ENCODE peak calls at places on chromosomes 13 and 19, in ten cellular contexts. One of them, this sample, is unnamed.

GRCh38 chr19:8641908-8642547 is 11.6 kb downstream of the NFILZ start:
- DNase-seq in aorta: no peak
- DNase-seq in ovary: no peak
- DNase-seq in occipital lobe: no peak
- DNase-seq in stimulated activated naive CD8-positive, alpha-beta T cell treated with anti-CD3 and anti-CD28 coated beads, Interleukin-15, Interleukin-2, amounts not matched to agents 100 U/mL and 50 U/mL, for 24 hours: no peak
- DNase-seq in substantia nigra: no peak
- DNase-seq in lung: no peak
- DNase-seq in NCI-H69: peak
- DNase-seq in tibial artery: no peak
- DNase-seq in CD8-positive, alpha-beta T cell: no peak
- DNase-seq in this sample: peak

GRCh38 chr13:70357031-70357430 is 248.8 kb upstream of the KLHL1 start:
- DNase-seq in aorta: no peak
- DNase-seq in ovary: no peak
- DNase-seq in occipital lobe: no peak
- DNase-seq in stimulated activated naive CD8-positive, alpha-beta T cell treated with anti-CD3 and anti-CD28 coated beads, Interleukin-15, Interleukin-2, amounts not matched to agents 100 U/mL and 50 U/mL, for 24 hours: no peak
- DNase-seq in substantia nigra: no peak
- DNase-seq in lung: no peak
- DNase-seq in NCI-H69: no peak
- DNase-seq in tibial artery: no peak
- DNase-seq in CD8-positive, alpha-beta T cell: no peak
- DNase-seq in this sample: no peak

GRCh38 chr19:39170398-39171231 is 26.1 kb upstream of the NCCRP1 start:
- DNase-seq in aorta: no peak
- DNase-seq in ovary: no peak
- DNase-seq in occipital lobe: no peak
- DNase-seq in stimulated activated naive CD8-positive, alpha-beta T cell treated with anti-CD3 and anti-CD28 coated beads, Interleukin-15, Interleukin-2, amounts not matched to agents 100 U/mL and 50 U/mL, for 24 hours: no peak
- DNase-seq in substantia nigra: no peak
- DNase-seq in lung: no peak
- DNase-seq in NCI-H69: no peak
- DNase-seq in tibial artery: no peak
- DNase-seq in CD8-positive, alpha-beta T cell: no peak
- DNase-seq in this sample: no peak

GRCh38 chr13:20165417-20166257 is 4.8 kb upstream of the GJA3 start:
- DNase-seq in aorta: no peak
- DNase-seq in ovary: no peak
- DNase-seq in occipital lobe: no peak
- DNase-seq in stimulated activated naive CD8-positive, alpha-beta T cell treated with anti-CD3 and anti-CD28 coated beads, Interleukin-15, Interleukin-2, amounts not matched to agents 100 U/mL and 50 U/mL, for 24 hours: no peak
- DNase-seq in substantia nigra: no peak
- DNase-seq in lung: no peak
- DNase-seq in NCI-H69: peak
- DNase-seq in tibial artery: no peak
- DNase-seq in CD8-positive, alpha-beta T cell: no peak
- DNase-seq in this sample: no peak

GRCh38 chr19:29675650-29676186 is 10.5 kb downstream of the PLEKHF1 start:
- DNase-seq in aorta: no peak
- DNase-seq in ovary: no peak
- DNase-seq in occipital lobe: no peak
- DNase-seq in stimulated activated naive CD8-positive, alpha-beta T cell treated with anti-CD3 and anti-CD28 coated beads, Interleukin-15, Interleukin-2, amounts not matched to agents 100 U/mL and 50 U/mL, for 24 hours: no peak
- DNase-seq in substantia nigra: peak
- DNase-seq in lung: no peak
- DNase-seq in NCI-H69: no peak
- DNase-seq in tibial artery: peak
- DNase-seq in CD8-positive, alpha-beta T cell: no peak
- DNase-seq in this sample: no peak

GRCh38 chr13:99442273-99442895 is 58.9 kb upstream of the TM9SF2 start:
- DNase-seq in aorta: no peak
- DNase-seq in ovary: no peak
- DNase-seq in occipital lobe: no peak
- DNase-seq in stimulated activated naive CD8-positive, alpha-beta T cell treated with anti-CD3 and anti-CD28 coated beads, Interleukin-15, Interleukin-2, amounts not matched to agents 100 U/mL and 50 U/mL, for 24 hours: peak
- DNase-seq in substantia nigra: no peak
- DNase-seq in lung: no peak
- DNase-seq in NCI-H69: peak
- DNase-seq in tibial artery: no peak
- DNase-seq in CD8-positive, alpha-beta T cell: peak
- DNase-seq in this sample: peak

GRCh38 chr19:18020212-18021067 is 12.5 kb downstream of the ARRDC2 start:
- DNase-seq in aorta: peak
- DNase-seq in ovary: peak
- DNase-seq in occipital lobe: peak
- DNase-seq in stimulated activated naive CD8-positive, alpha-beta T cell treated with anti-CD3 and anti-CD28 coated beads, Interleukin-15, Interleukin-2, amounts not matched to agents 100 U/mL and 50 U/mL, for 24 hours: no peak
- DNase-seq in substantia nigra: peak
- DNase-seq in lung: peak
- DNase-seq in NCI-H69: peak
- DNase-seq in tibial artery: peak
- DNase-seq in CD8-positive, alpha-beta T cell: no peak
- DNase-seq in this sample: no peak

GRCh38 chr13:73874460-73874859 is 259.7 kb downstream of the KLF12 start:
- DNase-seq in aorta: no peak
- DNase-seq in ovary: no peak
- DNase-seq in occipital lobe: no peak
- DNase-seq in stimulated activated naive CD8-positive, alpha-beta T cell treated with anti-CD3 and anti-CD28 coated beads, Interleukin-15, Interleukin-2, amounts not matched to agents 100 U/mL and 50 U/mL, for 24 hours: no peak
- DNase-seq in substantia nigra: no peak
- DNase-seq in lung: no peak
- DNase-seq in NCI-H69: peak
- DNase-seq in tibial artery: no peak
- DNase-seq in CD8-positive, alpha-beta T cell: no peak
- DNase-seq in this sample: no peak

GRCh38 chr19:45508931-45509691 is 1.8 kb downstream of the VASP start:
- DNase-seq in aorta: peak
- DNase-seq in ovary: peak
- DNase-seq in occipital lobe: no peak
- DNase-seq in stimulated activated naive CD8-positive, alpha-beta T cell treated with anti-CD3 and anti-CD28 coated beads, Interleukin-15, Interleukin-2, amounts not matched to agents 100 U/mL and 50 U/mL, for 24 hours: peak
- DNase-seq in substantia nigra: no peak
- DNase-seq in lung: peak
- DNase-seq in NCI-H69: peak
- DNase-seq in tibial artery: peak
- DNase-seq in CD8-positive, alpha-beta T cell: no peak
- DNase-seq in this sample: peak

GRCh38 chr13:100566543-100566942 is 22.0 kb downstream of the GGACT start:
- DNase-seq in aorta: no peak
- DNase-seq in ovary: no peak
- DNase-seq in occipital lobe: no peak
- DNase-seq in stimulated activated naive CD8-positive, alpha-beta T cell treated with anti-CD3 and anti-CD28 coated beads, Interleukin-15, Interleukin-2, amounts not matched to agents 100 U/mL and 50 U/mL, for 24 hours: no peak
- DNase-seq in substantia nigra: no peak
- DNase-seq in lung: no peak
- DNase-seq in NCI-H69: no peak
- DNase-seq in tibial artery: no peak
- DNase-seq in CD8-positive, alpha-beta T cell: no peak
- DNase-seq in this sample: no peak

GRCh38 chr13:51895906-51896888 is 34.4 kb downstream of the CCDC70 start:
- DNase-seq in aorta: no peak
- DNase-seq in ovary: no peak
- DNase-seq in occipital lobe: no peak
- DNase-seq in stimulated activated naive CD8-positive, alpha-beta T cell treated with anti-CD3 and anti-CD28 coated beads, Interleukin-15, Interleukin-2, amounts not matched to agents 100 U/mL and 50 U/mL, for 24 hours: peak
- DNase-seq in substantia nigra: no peak
- DNase-seq in lung: peak
- DNase-seq in NCI-H69: peak
- DNase-seq in tibial artery: no peak
- DNase-seq in CD8-positive, alpha-beta T cell: peak
- DNase-seq in this sample: peak

GRCh38 chr13:35769812-35770211 is 293.3 kb upstream of the MAB21L1 start:
- DNase-seq in aorta: no peak
- DNase-seq in ovary: no peak
- DNase-seq in occipital lobe: no peak
- DNase-seq in stimulated activated naive CD8-positive, alpha-beta T cell treated with anti-CD3 and anti-CD28 coated beads, Interleukin-15, Interleukin-2, amounts not matched to agents 100 U/mL and 50 U/mL, for 24 hours: no peak
- DNase-seq in substantia nigra: no peak
- DNase-seq in lung: no peak
- DNase-seq in NCI-H69: peak
- DNase-seq in tibial artery: no peak
- DNase-seq in CD8-positive, alpha-beta T cell: no peak
- DNase-seq in this sample: no peak

GRCh38 chr19:15280915-15281683 is 48.9 kb upstream of the EPHX3 start:
- DNase-seq in aorta: peak
- DNase-seq in ovary: peak
- DNase-seq in occipital lobe: peak
- DNase-seq in stimulated activated naive CD8-positive, alpha-beta T cell treated with anti-CD3 and anti-CD28 coated beads, Interleukin-15, Interleukin-2, amounts not matched to agents 100 U/mL and 50 U/mL, for 24 hours: no peak
- DNase-seq in substantia nigra: peak
- DNase-seq in lung: peak
- DNase-seq in NCI-H69: peak
- DNase-seq in tibial artery: peak
- DNase-seq in CD8-positive, alpha-beta T cell: no peak
- DNase-seq in this sample: peak

GRCh38 chr13:40666905-40667621 is 622 bp upstream of the FOXO1 start:
- DNase-seq in aorta: peak
- DNase-seq in ovary: peak
- DNase-seq in occipital lobe: no peak
- DNase-seq in stimulated activated naive CD8-positive, alpha-beta T cell treated with anti-CD3 and anti-CD28 coated beads, Interleukin-15, Interleukin-2, amounts not matched to agents 100 U/mL and 50 U/mL, for 24 hours: peak
- DNase-seq in substantia nigra: no peak
- DNase-seq in lung: peak
- DNase-seq in NCI-H69: peak
- DNase-seq in tibial artery: peak
- DNase-seq in CD8-positive, alpha-beta T cell: no peak
- DNase-seq in this sample: peak

GRCh38 chr19:1616396-1616795 is 11.1 kb upstream of the UQCR11 start:
- DNase-seq in aorta: no peak
- DNase-seq in ovary: no peak
- DNase-seq in occipital lobe: no peak
- DNase-seq in stimulated activated naive CD8-positive, alpha-beta T cell treated with anti-CD3 and anti-CD28 coated beads, Interleukin-15, Interleukin-2, amounts not matched to agents 100 U/mL and 50 U/mL, for 24 hours: no peak
- DNase-seq in substantia nigra: no peak
- DNase-seq in lung: no peak
- DNase-seq in NCI-H69: no peak
- DNase-seq in tibial artery: no peak
- DNase-seq in CD8-positive, alpha-beta T cell: no peak
- DNase-seq in this sample: no peak

GRCh38 chr13:66553391-66553790 is 676.7 kb downstream of the PCDH9 start:
- DNase-seq in aorta: no peak
- DNase-seq in ovary: no peak
- DNase-seq in occipital lobe: no peak
- DNase-seq in stimulated activated naive CD8-positive, alpha-beta T cell treated with anti-CD3 and anti-CD28 coated beads, Interleukin-15, Interleukin-2, amounts not matched to agents 100 U/mL and 50 U/mL, for 24 hours: no peak
- DNase-seq in substantia nigra: no peak
- DNase-seq in lung: no peak
- DNase-seq in NCI-H69: no peak
- DNase-seq in tibial artery: no peak
- DNase-seq in CD8-positive, alpha-beta T cell: no peak
- DNase-seq in this sample: no peak

GRCh38 chr19:45076851-45077730 is 813 bp upstream of the ZNF296 start:
- DNase-seq in aorta: no peak
- DNase-seq in ovary: no peak
- DNase-seq in occipital lobe: no peak
- DNase-seq in stimulated activated naive CD8-positive, alpha-beta T cell treated with anti-CD3 and anti-CD28 coated beads, Interleukin-15, Interleukin-2, amounts not matched to agents 100 U/mL and 50 U/mL, for 24 hours: peak
- DNase-seq in substantia nigra: no peak
- DNase-seq in lung: no peak
- DNase-seq in NCI-H69: peak
- DNase-seq in tibial artery: no peak
- DNase-seq in CD8-positive, alpha-beta T cell: no peak
- DNase-seq in this sample: no peak

GRCh38 chr13:99293178-99293577 is 14.0 kb downstream of the GPR183 start:
- DNase-seq in aorta: no peak
- DNase-seq in ovary: no peak
- DNase-seq in occipital lobe: no peak
- DNase-seq in stimulated activated naive CD8-positive, alpha-beta T cell treated with anti-CD3 and anti-CD28 coated beads, Interleukin-15, Interleukin-2, amounts not matched to agents 100 U/mL and 50 U/mL, for 24 hours: no peak
- DNase-seq in substantia nigra: no peak
- DNase-seq in lung: no peak
- DNase-seq in NCI-H69: no peak
- DNase-seq in tibial artery: no peak
- DNase-seq in CD8-positive, alpha-beta T cell: no peak
- DNase-seq in this sample: no peak

GRCh38 chr19:16039081-16039480 is 37.2 kb upstream of the TPM4 start:
- DNase-seq in aorta: no peak
- DNase-seq in ovary: no peak
- DNase-seq in occipital lobe: no peak
- DNase-seq in stimulated activated naive CD8-positive, alpha-beta T cell treated with anti-CD3 and anti-CD28 coated beads, Interleukin-15, Interleukin-2, amounts not matched to agents 100 U/mL and 50 U/mL, for 24 hours: no peak
- DNase-seq in substantia nigra: no peak
- DNase-seq in lung: no peak
- DNase-seq in NCI-H69: no peak
- DNase-seq in tibial artery: no peak
- DNase-seq in CD8-positive, alpha-beta T cell: no peak
- DNase-seq in this sample: no peak

GRCh38 chr19:47124937-47125668 is 5.5 kb upstream of the SAE1 start:
- DNase-seq in aorta: peak
- DNase-seq in ovary: no peak
- DNase-seq in occipital lobe: no peak
- DNase-seq in stimulated activated naive CD8-positive, alpha-beta T cell treated with anti-CD3 and anti-CD28 coated beads, Interleukin-15, Interleukin-2, amounts not matched to agents 100 U/mL and 50 U/mL, for 24 hours: no peak
- DNase-seq in substantia nigra: no peak
- DNase-seq in lung: no peak
- DNase-seq in NCI-H69: peak
- DNase-seq in tibial artery: no peak
- DNase-seq in CD8-positive, alpha-beta T cell: no peak
- DNase-seq in this sample: peak

GRCh38 chr13:94672400-94672799 is 39.9 kb downstream of the SOX21 start:
- DNase-seq in aorta: no peak
- DNase-seq in ovary: no peak
- DNase-seq in occipital lobe: no peak
- DNase-seq in stimulated activated naive CD8-positive, alpha-beta T cell treated with anti-CD3 and anti-CD28 coated beads, Interleukin-15, Interleukin-2, amounts not matched to agents 100 U/mL and 50 U/mL, for 24 hours: no peak
- DNase-seq in substantia nigra: no peak
- DNase-seq in lung: no peak
- DNase-seq in NCI-H69: no peak
- DNase-seq in tibial artery: no peak
- DNase-seq in CD8-positive, alpha-beta T cell: no peak
- DNase-seq in this sample: no peak

GRCh38 chr13:45875951-45876350 is 24.4 kb upstream of the SIAH3 start:
- DNase-seq in aorta: no peak
- DNase-seq in ovary: no peak
- DNase-seq in occipital lobe: no peak
- DNase-seq in stimulated activated naive CD8-positive, alpha-beta T cell treated with anti-CD3 and anti-CD28 coated beads, Interleukin-15, Interleukin-2, amounts not matched to agents 100 U/mL and 50 U/mL, for 24 hours: no peak
- DNase-seq in substantia nigra: no peak
- DNase-seq in lung: no peak
- DNase-seq in NCI-H69: no peak
- DNase-seq in tibial artery: no peak
- DNase-seq in CD8-positive, alpha-beta T cell: no peak
- DNase-seq in this sample: no peak

GRCh38 chr19:15419413-15420025 is 731 bp upstream of the AKAP8L start:
- DNase-seq in aorta: no peak
- DNase-seq in ovary: no peak
- DNase-seq in occipital lobe: no peak
- DNase-seq in stimulated activated naive CD8-positive, alpha-beta T cell treated with anti-CD3 and anti-CD28 coated beads, Interleukin-15, Interleukin-2, amounts not matched to agents 100 U/mL and 50 U/mL, for 24 hours: no peak
- DNase-seq in substantia nigra: no peak
- DNase-seq in lung: no peak
- DNase-seq in NCI-H69: peak
- DNase-seq in tibial artery: no peak
- DNase-seq in CD8-positive, alpha-beta T cell: no peak
- DNase-seq in this sample: no peak

GRCh38 chr13:63124863-63125262 is 1709.2 kb upstream of the PCDH20 start:
- DNase-seq in aorta: no peak
- DNase-seq in ovary: no peak
- DNase-seq in occipital lobe: no peak
- DNase-seq in stimulated activated naive CD8-positive, alpha-beta T cell treated with anti-CD3 and anti-CD28 coated beads, Interleukin-15, Interleukin-2, amounts not matched to agents 100 U/mL and 50 U/mL, for 24 hours: no peak
- DNase-seq in substantia nigra: no peak
- DNase-seq in lung: no peak
- DNase-seq in NCI-H69: peak
- DNase-seq in tibial artery: no peak
- DNase-seq in CD8-positive, alpha-beta T cell: no peak
- DNase-seq in this sample: no peak

GRCh38 chr13:30034448-30034795 is 184.0 kb upstream of the UBL3 start:
- DNase-seq in aorta: no peak
- DNase-seq in ovary: no peak
- DNase-seq in occipital lobe: no peak
- DNase-seq in stimulated activated naive CD8-positive, alpha-beta T cell treated with anti-CD3 and anti-CD28 coated beads, Interleukin-15, Interleukin-2, amounts not matched to agents 100 U/mL and 50 U/mL, for 24 hours: no peak
- DNase-seq in substantia nigra: no peak
- DNase-seq in lung: no peak
- DNase-seq in NCI-H69: no peak
- DNase-seq in tibial artery: no peak
- DNase-seq in CD8-positive, alpha-beta T cell: no peak
- DNase-seq in this sample: no peak

GRCh38 chr13:73991884-73992283 is 142.3 kb downstream of the KLF12 start:
- DNase-seq in aorta: no peak
- DNase-seq in ovary: no peak
- DNase-seq in occipital lobe: no peak
- DNase-seq in stimulated activated naive CD8-positive, alpha-beta T cell treated with anti-CD3 and anti-CD28 coated beads, Interleukin-15, Interleukin-2, amounts not matched to agents 100 U/mL and 50 U/mL, for 24 hours: no peak
- DNase-seq in substantia nigra: no peak
- DNase-seq in lung: no peak
- DNase-seq in NCI-H69: peak
- DNase-seq in tibial artery: no peak
- DNase-seq in CD8-positive, alpha-beta T cell: no peak
- DNase-seq in this sample: no peak

GRCh38 chr13:75226092-75226491 is 255.9 kb downstream of the TBC1D4 start:
- DNase-seq in aorta: no peak
- DNase-seq in ovary: no peak
- DNase-seq in occipital lobe: no peak
- DNase-seq in stimulated activated naive CD8-positive, alpha-beta T cell treated with anti-CD3 and anti-CD28 coated beads, Interleukin-15, Interleukin-2, amounts not matched to agents 100 U/mL and 50 U/mL, for 24 hours: no peak
- DNase-seq in substantia nigra: no peak
- DNase-seq in lung: peak
- DNase-seq in NCI-H69: peak
- DNase-seq in tibial artery: no peak
- DNase-seq in CD8-positive, alpha-beta T cell: no peak
- DNase-seq in this sample: no peak

GRCh38 chr19:38030681-38031422 is 123.8 kb downstream of the SIPA1L3 start:
- DNase-seq in aorta: no peak
- DNase-seq in ovary: no peak
- DNase-seq in occipital lobe: no peak
- DNase-seq in stimulated activated naive CD8-positive, alpha-beta T cell treated with anti-CD3 and anti-CD28 coated beads, Interleukin-15, Interleukin-2, amounts not matched to agents 100 U/mL and 50 U/mL, for 24 hours: no peak
- DNase-seq in substantia nigra: no peak
- DNase-seq in lung: no peak
- DNase-seq in NCI-H69: no peak
- DNase-seq in tibial artery: no peak
- DNase-seq in CD8-positive, alpha-beta T cell: no peak
- DNase-seq in this sample: no peak